ENCODE peak calls at places on chromosome 4, in seven cellular contexts. F is transverse colon, U is body of pancreas, W is endothelial cell of umbilical vein, X is esophagus muscularis mucosa, R is stomach, Q is right lobe of liver. S is an unnamed sample. For H3K4me1, the result is how much of the 10 kb centered on the place peaks cover.

GRCh38 chr4:158610790-158611189 is 60.9 kb downstream of the C4orf46 start:
- DNase-seq in U (no peak), X (no peak), R (no peak), Q (no peak), W (peak), F (no peak), S (no peak)

GRCh38 chr4:78661923-78662521 is 110.5 kb downstream of the ANXA3 start:
- DNase-seq in W (peak), F (no peak), Q (no peak), U (no peak), R (no peak), X (peak), S (no peak)

GRCh38 chr4:99818661-99819060 is 2.0 kb downstream of the DAPP1 start:
- DNase-seq in W (no peak), F (no peak), U (no peak), Q (no peak), R (no peak), X (no peak), S (no peak)

GRCh38 chr4:125116431-125116830 is 198.3 kb upstream of the FAT4 start:
- DNase-seq in X (no peak), W (no peak), R (no peak), F (no peak), U (no peak), Q (no peak), S (no peak)

GRCh38 chr4:158769175-158769831 is 477 bp downstream of the FNIP2 start:
- DNase-seq in W (peak), Q (peak), X (no peak), U (peak), R (peak), F (peak), S (peak)

GRCh38 chr4:64829749-64830148 is 420.5 kb upstream of the TECRL start:
- DNase-seq in X (no peak), R (no peak), W (no peak), F (no peak), Q (no peak), U (no peak), S (no peak)

GRCh38 chr4:69760455-69760854 is at the start of gene SULT1B1:
- DNase-seq in Q (peak), R (peak), X (no peak), W (peak), F (peak), U (peak), S (peak)

GRCh38 chr4:114383721-114384120 is 214.9 kb upstream of the UGT8 start:
- DNase-seq in R (no peak), W (peak), X (no peak), U (no peak), F (no peak), Q (no peak), S (no peak)

GRCh38 chr4:158255727-158256324 is 45.5 kb downstream of the TMEM144 start:
- DNase-seq in F (no peak), Q (no peak), U (no peak), W (peak), X (no peak), R (no peak), S (no peak)

GRCh38 chr4:138242076-138242829 is at the start of gene SLC7A11:
- DNase-seq in U (peak), X (no peak), R (peak), F (peak), Q (peak), W (peak), S (no peak)

GRCh38 chr4:122765702-122766352 is 33.3 kb downstream of the BBS12 start:
- DNase-seq in W (peak), F (no peak), X (no peak), Q (no peak), R (no peak), U (no peak), S (no peak)

GRCh38 chr4:146957252-146957651 is 11.6 kb upstream of the TTC29 start:
- DNase-seq in U (no peak), F (no peak), R (no peak), X (no peak), Q (no peak), W (peak), S (no peak)

GRCh38 chr4:100605144-100605543 is 87.3 kb upstream of the EMCN start:
- DNase-seq in Q (no peak), F (no peak), R (no peak), U (no peak), X (no peak), W (no peak), S (no peak)

GRCh38 chr4:23455482-23455881 is 434.4 kb downstream of the PPARGC1A start:
- DNase-seq in U (peak), X (no peak), Q (no peak), W (no peak), R (no peak), F (no peak), S (no peak)

GRCh38 chr4:98430708-98431403 is 169.7 kb downstream of the RAP1GDS1 start:
- DNase-seq in X (no peak), Q (no peak), U (no peak), R (no peak), W (no peak), F (no peak), S (no peak)

GRCh38 chr4:156672924-156673323 is 298.7 kb downstream of the PDGFC start:
- DNase-seq in R (no peak), X (no peak), W (no peak), U (no peak), Q (no peak), F (no peak), S (no peak)

GRCh38 chr4:118586357-118586790 is 98.8 kb upstream of the METTL14 start:
- DNase-seq in R (no peak), Q (peak), U (peak), F (no peak), W (no peak), X (no peak), S (no peak)

GRCh38 chr4:71009091-71009490 is 15.6 kb downstream of the DCK start:
- DNase-seq in R (no peak), Q (no peak), U (no peak), W (no peak), F (no peak), X (no peak), S (no peak)

GRCh38 chr4:71009796-71010588 is 16.5 kb downstream of the DCK start:
- DNase-seq in U (no peak), F (no peak), R (no peak), W (peak), Q (no peak), X (no peak), S (no peak)

GRCh38 chr4:71006203-71006907 is 12.9 kb downstream of the DCK start:
- DNase-seq in U (no peak), X (no peak), R (no peak), Q (no peak), F (no peak), W (no peak), S (no peak)

DNA sequence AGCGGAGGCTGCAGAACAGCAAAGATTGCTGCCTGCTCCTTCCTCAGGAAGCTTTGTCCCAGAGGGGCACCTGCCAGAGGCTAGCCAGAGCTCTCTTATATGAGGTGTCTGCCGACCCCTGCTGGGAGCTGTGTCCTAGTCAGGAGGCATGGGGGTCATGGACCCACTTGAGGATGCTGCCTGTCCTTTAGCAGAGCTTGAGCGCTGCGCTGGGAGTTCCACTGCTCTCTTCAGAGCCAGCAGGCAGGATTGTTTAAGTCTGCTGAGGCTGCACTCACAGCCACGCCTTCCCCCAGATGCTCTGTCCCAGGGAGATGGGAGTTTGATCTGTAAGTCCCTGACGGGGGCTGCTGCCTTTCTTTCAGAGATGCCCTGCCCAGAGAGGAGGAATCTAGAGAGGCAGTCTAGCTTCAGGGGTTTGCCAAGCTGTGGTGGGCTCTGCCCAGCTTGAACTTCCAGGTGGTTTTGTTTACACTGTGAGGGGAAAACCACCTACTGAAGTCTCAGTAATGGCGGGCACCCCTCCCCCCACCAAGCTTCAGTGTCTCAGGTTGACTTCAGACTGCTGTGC is 10.9 kb downstream of the DCK start:
- DNase-seq in U (no peak), F (peak), R (no peak), Q (no peak), X (no peak), W (no peak), S (peak)
- H3K4me1 ChIP-seq in U (under half), F (under half), R (under half), Q (under half), X (under half), W (under half), S (half or more)

GRCh38 chr4:77076889-77077635 is 1.3 kb upstream of the CCNI start:
- DNase-seq in U (no peak), Q (no peak), F (no peak), X (no peak), R (no peak), W (no peak), S (no peak)

GRCh38 chr4:77075869-77076801 is at the start of gene CCNI:
- DNase-seq in U (peak), X (peak), F (peak), Q (peak), R (peak), W (peak), S (peak)

GRCh38 chr4:77072195-77072753 is 3.5 kb downstream of the CCNI start:
- DNase-seq in X (no peak), W (no peak), Q (no peak), R (peak), U (peak), F (no peak), S (no peak)

GRCh38 chr4:77073106-77073858 is 2.5 kb downstream of the CCNI start:
- DNase-seq in Q (no peak), R (no peak), F (no peak), W (peak), U (no peak), X (no peak), S (no peak)

GRCh38 chr4:77073981-77074865 is 1.6 kb downstream of the CCNI start:
- DNase-seq in X (no peak), F (no peak), R (no peak), U (no peak), W (peak), Q (no peak), S (no peak)
- TF ChIP-seq POLR2A in X (no peak), F (no peak), R (no peak), U (no peak), W (no peak), Q (peak), S (no peak)

GRCh38 chr4:186196063-186196462 is 4.7 kb downstream of the CYP4V2 start:
- DNase-seq in W (no peak), Q (peak), F (no peak), X (no peak), U (no peak), R (no peak), S (no peak)
- H3K4me1 ChIP-seq in W (under half), Q (under half), F (under half), X (under half), U (under half), R (under half), S (under half)

GRCh38 chr4:189185810-189186432 is 754.8 kb upstream of the FRG1 start:
- DNase-seq in Q (no peak), U (no peak), F (no peak), X (no peak), W (no peak), R (no peak), S (no peak)
- TF ChIP-seq POLR2A in Q (no peak), U (no peak), F (no peak), X (no peak), W (no peak), R (no peak), S (no peak)

GRCh38 chr4:77078401-77078800 is 2.6 kb upstream of the CCNI start:
- DNase-seq in F (no peak), Q (no peak), X (no peak), U (no peak), R (no peak), W (no peak), S (no peak)

GRCh38 chr4:77079281-77079680 is 3.5 kb upstream of the CCNI start:
- DNase-seq in F (no peak), U (no peak), Q (no peak), R (no peak), X (no peak), W (no peak), S (no peak)

DNA sequence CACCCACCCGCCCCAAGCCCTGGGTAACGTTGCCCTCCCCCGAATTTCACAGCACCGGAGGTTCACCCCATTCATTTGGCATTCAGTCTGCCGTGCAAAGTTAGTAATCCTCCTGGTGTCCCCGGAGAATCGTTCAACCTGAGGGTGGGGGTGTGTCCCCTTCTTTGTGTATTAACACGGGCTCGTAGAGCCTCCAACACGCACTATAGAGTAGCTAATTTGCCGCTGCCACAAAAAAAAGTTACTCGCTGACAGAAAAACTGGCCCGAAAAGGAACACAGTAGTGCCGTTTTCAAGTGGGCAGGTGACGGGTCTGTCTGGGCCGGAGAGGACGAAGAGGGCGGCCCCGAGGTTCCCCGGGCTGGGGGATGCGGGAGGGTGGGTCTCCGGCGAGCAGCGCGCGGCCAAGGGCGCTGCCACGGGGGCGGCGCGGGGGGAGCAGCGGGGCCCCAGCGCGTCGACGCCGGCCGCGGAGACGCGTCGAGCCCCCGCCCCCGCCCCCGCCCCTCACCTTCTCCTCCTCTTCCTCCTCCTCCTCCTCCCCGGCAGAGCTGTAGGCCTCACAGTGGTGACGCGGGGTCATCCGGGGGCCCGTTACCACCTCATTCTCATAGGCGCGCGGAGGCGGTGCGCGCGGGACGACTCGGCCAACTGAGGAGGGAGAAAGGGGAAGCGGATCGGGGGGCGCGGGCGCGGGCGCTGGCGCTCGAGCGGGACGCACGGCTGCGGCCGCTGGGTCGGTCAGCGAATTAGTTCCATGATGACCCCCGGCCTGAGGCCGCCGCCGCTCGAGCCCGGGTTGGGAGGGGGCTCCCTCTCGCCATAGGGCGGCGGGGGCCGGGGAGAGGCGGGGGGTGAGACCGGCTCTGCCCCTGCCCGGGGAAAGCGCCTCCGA is 581 bp downstream of the CCNI start:
- DNase-seq in W (peak), U (peak), F (peak), R (peak), X (peak), Q (peak), S (peak)
- H3K4me1 ChIP-seq in W (under half), U (under half), F (under half), R (under half), X (under half), Q (under half), S (half or more)

S was measured in spleen.